ENCODE peak calls at places on chromosomes 3 and 15, in six cellular contexts. E is IMR-90, W is mesenchymal stem cell, Q is trophoblast cell, H is neuronal stem cell, T is H1. N is an unnamed sample.

GRCh38 chr3:52781741-52782140 is 4.3 kb downstream of the ITIH1 start:
- DNase-seq in Q (no peak), W (no peak), E (no peak), H (no peak), T (no peak), N (no peak)

GRCh38 chr3:70138606-70139005 is 139.1 kb downstream of the SAMMSON start:
- DNase-seq in Q (no peak), T (no peak), H (no peak), E (no peak), W (no peak), N (no peak)

GRCh38 chr15:79078763-79079395 is 11.7 kb downstream of the RASGRF1 start:
- DNase-seq in Q (no peak), E (no peak), T (no peak), W (no peak), H (no peak), N (no peak)

GRCh38 chr15:61137139-61137792 is 91.8 kb downstream of the RORA start:
- DNase-seq in H (no peak), T (no peak), W (no peak), E (no peak), Q (no peak), N (no peak)

GRCh38 chr3:58575986-58576652 is 1.1 kb downstream of the FAM107A start:
- DNase-seq in H (no peak), W (no peak), E (no peak), Q (no peak), T (no peak), N (no peak)

GRCh38 chr3:72763751-72764440 is 84.3 kb downstream of the SHQ1 start:
- DNase-seq in T (no peak), H (no peak), Q (no peak), W (no peak), E (no peak), N (no peak)

GRCh38 chr3:8443829-8444791 is 57.5 kb upstream of the LMCD1 start:
- DNase-seq in W (peak; percentile 100), H (peak; percentile 70), Q (peak; percentile 89), E (peak; percentile 99), T (peak; percentile 23), N (peak; percentile 96)

GRCh38 chr3:33660035-33660434 is 58.0 kb downstream of the CLASP2 start:
- DNase-seq in Q (no peak), H (no peak), T (no peak), W (no peak), E (no peak), N (peak; percentile 8)

GRCh38 chr3:6985848-6986247 is 124.9 kb downstream of the GRM7 start:
- DNase-seq in H (no peak), W (no peak), Q (no peak), T (no peak), E (no peak), N (no peak)

GRCh38 chr3:34016925-34017592 is 218.6 kb downstream of the PDCD6IP start:
- DNase-seq in Q (no peak), T (no peak), W (no peak), H (no peak), E (no peak), N (no peak)

GRCh38 chr3:172209333-172210321 is 170.2 kb downstream of the FNDC3B start:
- DNase-seq in W (no peak), Q (no peak), E (no peak), T (no peak), H (no peak), N (peak; percentile 58)

GRCh38 chr15:65212097-65212496 is 824 bp upstream of the CILP start:
- DNase-seq in Q (no peak), T (no peak), E (no peak), W (no peak), H (no peak), N (peak; percentile 82)

GRCh38 chr3:150931710-150932109 is 26.5 kb upstream of the MINDY4B start:
- DNase-seq in W (no peak), T (no peak), Q (no peak), H (no peak), E (no peak), N (no peak)

GRCh38 chr15:22893881-22894280 is 55.4 kb downstream of the NIPA2 start:
- DNase-seq in Q (no peak), E (no peak), W (no peak), H (no peak), T (no peak), N (no peak)

GRCh38 chr15:51878446-51879386 is 49.3 kb downstream of the TMOD3 start:
- DNase-seq in H (no peak), E (peak; percentile 62), Q (no peak), T (no peak), W (peak; percentile 89), N (peak; percentile 13)

GRCh38 chr15:43903864-43904290 is 77.1 kb downstream of the WDR76 start:
- DNase-seq in T (peak; percentile 70), W (peak; percentile 73), Q (peak; percentile 61), E (peak; percentile 58), H (peak; percentile 89), N (peak; percentile 92)

GRCh38 chr3:197302696-197303341 is 4.4 kb upstream of the DLG1 start:
- DNase-seq in E (peak; percentile 52), Q (peak; percentile 86), H (no peak), T (no peak), W (peak; percentile 88), N (no peak)

GRCh38 chr3:172312006-172312405 is 136.2 kb downstream of the GHSR start:
- DNase-seq in W (no peak), T (no peak), H (no peak), E (no peak), Q (no peak), N (no peak)

GRCh38 chr3:142152349-142152748 is 3.0 kb upstream of the TFDP2 start:
- DNase-seq in Q (no peak), H (no peak), E (no peak), T (no peak), W (no peak), N (peak; percentile 31)

DNA sequence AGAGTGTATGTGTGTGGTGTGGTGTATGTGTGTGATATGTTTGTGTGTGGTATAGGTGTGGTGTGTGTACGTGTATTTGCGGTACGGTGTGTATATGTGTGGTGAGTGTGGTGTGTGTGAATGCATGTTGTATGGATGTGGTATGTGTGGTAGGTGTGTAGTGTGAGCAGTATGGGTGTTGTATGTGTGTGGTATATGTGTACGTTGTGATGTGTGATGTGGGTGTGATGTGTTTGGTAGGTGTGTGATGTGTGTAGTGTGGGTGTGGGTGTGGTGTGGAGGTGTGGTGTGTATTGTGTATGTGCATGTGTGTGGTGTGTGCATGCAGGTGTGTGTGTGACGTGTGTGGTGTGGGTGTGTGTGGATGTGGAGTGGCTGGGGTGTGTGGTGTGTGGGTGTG is 58.7 kb downstream of the EFCAB12 start:
- DNase-seq in E (no peak), T (no peak), W (no peak), H (no peak), Q (no peak), N (no peak)
- H3K23ac ChIP-seq in E (no peak overlapping the region), T (no peak overlapping the region), W (no peak overlapping the region), H (peak overlapping the region; percentile 52), Q (peak overlapping the region; percentile 86), N (no peak overlapping the region)

DNA sequence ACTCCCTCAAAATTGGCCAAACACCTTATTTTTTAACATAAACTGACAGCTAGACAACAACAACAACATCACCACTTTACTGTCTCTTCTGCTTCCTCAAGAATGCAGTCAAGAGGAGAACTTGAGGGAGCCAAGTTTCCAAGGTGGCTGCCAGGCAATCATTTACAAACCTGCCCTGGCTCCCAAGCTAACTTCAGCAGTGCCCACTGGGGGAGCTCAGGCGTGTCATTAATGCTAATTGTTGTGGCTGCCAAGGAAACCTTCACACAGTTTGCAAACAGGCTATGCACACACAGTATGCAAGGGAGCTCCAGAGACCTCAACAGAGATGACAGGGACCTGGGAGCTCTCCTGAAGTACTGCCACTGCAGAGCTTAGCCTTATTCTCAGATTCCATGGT is 2.1 kb downstream of the DZIP1L start:
- DNase-seq in E (no peak), Q (no peak), W (peak; percentile 25), T (no peak), H (no peak), N (peak; percentile 94)
- H3K27ac ChIP-seq in E (peak overlapping the region; percentile 3), Q (no peak overlapping the region), W (peak overlapping the region; percentile 98), T (no peak overlapping the region), H (no peak overlapping the region), N (no peak overlapping the region)

GRCh38 chr3:65617209-65617608 is 421.5 kb downstream of the MAGI1 start:
- DNase-seq in Q (peak; percentile 69), E (no peak), T (no peak), W (no peak), H (no peak), N (no peak)

GRCh38 chr3:65618599-65618998 is 420.1 kb downstream of the MAGI1 start:
- DNase-seq in W (no peak), H (no peak), Q (no peak), E (no peak), T (no peak), N (no peak)

GRCh38 chr3:65619391-65620298 is 419.1 kb downstream of the MAGI1 start:
- DNase-seq in Q (no peak), T (no peak), E (peak; percentile 92), W (peak; percentile 56), H (no peak), N (peak; percentile 67)

GRCh38 chr3:65616563-65616962 is 422.2 kb downstream of the MAGI1 start:
- DNase-seq in W (no peak), E (no peak), H (no peak), T (no peak), Q (peak; percentile 64), N (no peak)

GRCh38 chr3:65617787-65618186 is 420.9 kb downstream of the MAGI1 start:
- DNase-seq in E (no peak), H (no peak), T (no peak), W (no peak), Q (no peak), N (no peak)
- H3K23ac ChIP-seq in E (no peak overlapping the region), H (no peak overlapping the region), T (no peak overlapping the region), W (no peak overlapping the region), Q (no peak overlapping the region), N (no peak overlapping the region)

GRCh38 chr3:189827108-189827507 is 195.9 kb downstream of the TP63 start:
- DNase-seq in E (no peak), H (no peak), W (no peak), T (no peak), Q (peak; percentile 3), N (no peak)
- H3K27ac ChIP-seq in E (no peak overlapping the region), H (no peak overlapping the region), W (no peak overlapping the region), T (no peak overlapping the region), Q (no peak overlapping the region), N (no peak overlapping the region)